ENCODE peak calls at places on chromosomes 13 and 19, in four cellular contexts. L is cardiac muscle cell, Y is uterus, K is HCEC 1CT. D is an unnamed sample.

GRCh38 chr19:47541507-47541906 is 26.6 kb upstream of the NAPA start:
- DNase-seq in L (peak), Y (no peak), K (no peak), D (no peak)

GRCh38 chr19:15284091-15284490 is 48.2 kb downstream of the BRD4 start:
- DNase-seq in L (no peak), Y (no peak), K (no peak), D (no peak)

GRCh38 chr13:52862358-52863206 is 14.1 kb upstream of the PCDH8 start:
- DNase-seq in L (peak), Y (no peak), K (no peak), D (peak)

GRCh38 chr13:80276371-80277289 is 64.3 kb downstream of the SPRY2 start:
- DNase-seq in L (no peak), Y (no peak), K (no peak), D (peak)

GRCh38 chr19:53212703-53213320 is 19.7 kb upstream of the ZNF665 start:
- DNase-seq in L (no peak), Y (no peak), K (no peak), D (no peak)

GRCh38 chr19:46716013-46716671 is 772 bp downstream of the PRKD2 start:
- DNase-seq in L (peak), Y (no peak), K (no peak), D (no peak)

GRCh38 chr13:23515116-23515515 is 55.1 kb upstream of the TNFRSF19 start:
- DNase-seq in L (no peak), Y (no peak), K (no peak), D (no peak)

GRCh38 chr19:50720921-50721291 is 1.3 kb upstream of the SHANK1 start:
- DNase-seq in L (no peak), Y (no peak), K (peak), D (peak)

GRCh38 chr19:51602189-51602854 is 27.9 kb downstream of the SIGLEC5 start:
- DNase-seq in L (no peak), Y (no peak), K (no peak), D (no peak)

GRCh38 chr19:4676955-4677731 is 7.0 kb upstream of the MYDGF start:
- DNase-seq in L (peak), Y (no peak), K (peak), D (peak)

GRCh38 chr13:37621811-37622361 is 23.3 kb upstream of the POSTN start:
- DNase-seq in L (no peak), Y (peak), K (peak), D (no peak)

GRCh38 chr13:78621086-78621485 is 17.7 kb upstream of the POU4F1 start:
- DNase-seq in L (no peak), Y (no peak), K (no peak), D (no peak)

GRCh38 chr13:70189981-70190380 is 81.7 kb upstream of the KLHL1 start:
- DNase-seq in L (no peak), Y (no peak), K (no peak), D (no peak)

GRCh38 chr19:3034845-3035541 is 5.9 kb upstream of the TLE2 start:
- DNase-seq in L (peak), Y (peak), K (peak), D (no peak)

GRCh38 chr19:50496189-50497029 is 14.6 kb downstream of the JOSD2 start:
- DNase-seq in L (peak), Y (no peak), K (no peak), D (no peak)

GRCh38 chr13:113584205-113584869 is at the start of gene TFDP1:
- DNase-seq in L (peak), Y (no peak), K (peak), D (peak)

GRCh38 chr19:46000497-46001246 is 5.4 kb downstream of the CCDC61 start:
- DNase-seq in L (peak), Y (no peak), K (no peak), D (peak)

GRCh38 chr19:14369399-14370168 is 11.7 kb upstream of the ADGRE5 start:
- DNase-seq in L (peak), Y (peak), K (no peak), D (no peak)

GRCh38 chr13:48235100-48235813 is 2.3 kb downstream of the ITM2B start:
- DNase-seq in L (peak), Y (no peak), K (peak), D (peak)

GRCh38 chr13:24161010-24161775 is 673 bp downstream of the SPATA13 start:
- DNase-seq in L (peak), Y (no peak), K (no peak), D (peak)

GRCh38 chr19:5693195-5694166 is 3.4 kb downstream of the RPL36 start:
- DNase-seq in L (no peak), Y (no peak), K (no peak), D (no peak)

GRCh38 chr13:110512198-110512740 is 49.3 kb downstream of the RAB20 start:
- DNase-seq in L (no peak), Y (no peak), K (no peak), D (no peak)

GRCh38 chr13:73129023-73129422 is 70.2 kb downstream of the KLF5 start:
- DNase-seq in L (no peak), Y (no peak), K (peak), D (no peak)

GRCh38 chr19:2618611-2619010 is 83.9 kb downstream of the GNG7 start:
- DNase-seq in L (no peak), Y (no peak), K (peak), D (no peak)

GRCh38 chr13:103510007-103510406 is 443.8 kb upstream of the SLC10A2 start:
- DNase-seq in L (no peak), Y (no peak), K (no peak), D (no peak)

GRCh38 chr13:76148374-76148773 is 512.2 kb downstream of the LMO7 start:
- DNase-seq in L (no peak), Y (no peak), K (no peak), D (no peak)

GRCh38 chr19:54492568-54492967 is 10.1 kb upstream of the LAIR2 start:
- DNase-seq in L (no peak), Y (no peak), K (no peak), D (no peak)

GRCh38 chr13:82330499-82330898 is 1551.8 kb downstream of the SLITRK1 start:
- DNase-seq in L (no peak), Y (no peak), K (no peak), D (peak)

GRCh38 chr13:110961959-110962358 is 47.1 kb upstream of the ANKRD10 start:
- DNase-seq in L (no peak), Y (no peak), K (no peak), D (no peak)

GRCh38 chr19:46015961-46016425 is 6.9 kb downstream of the PGLYRP1 start:
- DNase-seq in L (peak), Y (no peak), K (no peak), D (peak)

GRCh38 chr19:44455100-44455499 is 6.8 kb upstream of the ZNF229 start:
- DNase-seq in L (no peak), Y (no peak), K (no peak), D (no peak)

GRCh38 chr13:97567510-97568243 is 133.7 kb downstream of the RAP2A start:
- DNase-seq in L (no peak), Y (no peak), K (peak), D (no peak)

GRCh38 chr19:8342684-8343482 is at the start of gene KANK3:
- DNase-seq in L (peak), Y (peak), K (peak), D (peak)

GRCh38 chr13:67651908-67652307 is 421.8 kb upstream of the PCDH9 start:
- DNase-seq in L (no peak), Y (no peak), K (peak), D (no peak)

GRCh38 chr13:30705672-30706071 is 29.7 kb upstream of the ALOX5AP start:
- DNase-seq in L (no peak), Y (no peak), K (no peak), D (no peak)

GRCh38 chr13:99027661-99028425 is 50.0 kb upstream of the DOCK9 start:
- DNase-seq in L (no peak), Y (no peak), K (no peak), D (no peak)

GRCh38 chr13:101343128-101343787 is 73.0 kb downstream of the NALCN start:
- DNase-seq in L (no peak), Y (no peak), K (peak), D (peak)

GRCh38 chr13:109816112-109816978 is 30.0 kb upstream of the IRS2 start:
- DNase-seq in L (no peak), Y (no peak), K (peak), D (no peak)

GRCh38 chr13:109191422-109191821 is 562.0 kb downstream of the MYO16 start:
- DNase-seq in L (no peak), Y (no peak), K (no peak), D (no peak)

D was measured in A673.